ENCODE peak calls at places on chromosomes 2 and 18, in eight cellular contexts. O is CD8-positive, alpha-beta T cell; P is mesenchymal stem cell; N is choroid plexus epithelial cell; D is fibroblast of pulmonary artery; G is trophoblast cell; F is brain microvascular endothelial cell; E is foreskin fibroblast. H is an unnamed sample.

GRCh38 chr2:72013726-72014125 is 133.9 kb downstream of the CYP26B1 start:
- DNase-seq in O (peak), P (no peak), N (no peak), D (no peak), G (no peak), F (no peak), E (no peak), H (no peak)

GRCh38 chr2:159211447-159212396 is 74.8 kb downstream of the WDSUB1 start:
- DNase-seq in O (no peak), P (peak), N (peak), D (no peak), G (no peak), F (no peak), E (no peak), H (no peak)

GRCh38 chr2:20235655-20236302 is 10.8 kb upstream of the SDC1 start:
- DNase-seq in O (no peak), P (no peak), N (no peak), D (no peak), G (peak), F (no peak), E (no peak), H (no peak)

GRCh38 chr2:148594216-148594615 is 50.3 kb upstream of the EPC2 start:
- DNase-seq in O (no peak), P (no peak), N (no peak), D (no peak), G (peak), F (no peak), E (no peak), H (no peak)

GRCh38 chr18:48488388-48488850 is 50.4 kb upstream of the CTIF start:
- DNase-seq in O (no peak), P (peak), N (peak), D (peak), G (peak), F (peak), E (peak), H (peak)

GRCh38 chr2:177604291-177605065 is 211.9 kb downstream of the AGPS start:
- DNase-seq in O (no peak), P (peak), N (peak), D (peak), G (no peak), F (peak), E (peak), H (peak)

GRCh38 chr2:150472122-150472899 is 15.2 kb downstream of the RND3 start:
- DNase-seq in O (no peak), P (peak), N (peak), D (peak), G (no peak), F (peak), E (peak), H (no peak)

GRCh38 chr18:6979954-6980353 is 137.6 kb downstream of the LAMA1 start:
- DNase-seq in O (no peak), P (no peak), N (no peak), D (no peak), G (peak), F (no peak), E (no peak), H (no peak)

GRCh38 chr2:54454922-54455583 is 1.1 kb upstream of the SPTBN1 start:
- DNase-seq in O (no peak), P (peak), N (no peak), D (no peak), G (peak), F (no peak), E (peak), H (no peak)

GRCh38 chr18:23194150-23194968 is 59.1 kb downstream of the CABLES1 start:
- DNase-seq in O (no peak), P (peak), N (peak), D (peak), G (no peak), F (peak), E (peak), H (no peak)
- H3K4me3 ChIP-seq in O (no peak), P (peak), N (no peak), D (no peak), G (no peak), F (no peak), E (no peak), H (no peak)

GRCh38 chr2:152334701-152335015 is 316 bp upstream of the FMNL2 start:
- DNase-seq in O (no peak), P (no peak), N (no peak), D (no peak), G (no peak), F (no peak), E (no peak), H (no peak)
- H3K4me3 ChIP-seq in O (peak), P (peak), N (peak), D (peak), G (no peak), F (peak), E (peak), H (peak)

GRCh38 chr2:238856713-238857567 is 9.1 kb downstream of the TWIST2 start:
- DNase-seq in O (no peak), P (no peak), N (no peak), D (no peak), G (no peak), F (no peak), E (peak), H (no peak)
- H3K4me3 ChIP-seq in O (no peak), P (peak), N (no peak), D (no peak), G (no peak), F (no peak), E (peak), H (no peak)

GRCh38 chr2:144237845-144238637 is 281.9 kb downstream of the ZEB2 start:
- DNase-seq in O (no peak), P (no peak), N (peak), D (peak), G (no peak), F (no peak), E (no peak), H (no peak)
- H3K4me3 ChIP-seq in O (no peak), P (no peak), N (no peak), D (no peak), G (no peak), F (no peak), E (no peak), H (no peak)

DNA sequence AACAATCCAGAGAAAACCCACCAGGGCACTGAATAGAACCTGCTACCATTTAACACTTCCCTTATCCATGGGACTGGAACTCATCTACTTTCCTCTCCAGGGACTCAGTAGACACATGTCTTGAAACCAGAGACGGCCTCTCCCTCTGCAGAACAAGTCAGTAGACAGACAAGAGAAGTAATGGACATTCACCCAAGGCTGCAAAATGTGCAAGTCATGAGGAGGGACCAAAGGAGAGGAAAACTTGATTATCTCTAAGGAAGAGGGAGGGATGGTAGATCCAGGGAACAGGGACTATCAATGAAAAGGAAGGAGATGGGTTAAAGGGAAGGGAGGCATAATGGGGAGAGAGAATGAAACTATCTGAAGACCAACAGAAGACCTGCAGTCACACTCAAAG is 5.3 kb upstream of the TTC39C start:
- DNase-seq in O (no peak), P (no peak), N (no peak), D (no peak), G (no peak), F (no peak), E (no peak), H (no peak)
- H3K4me3 ChIP-seq in O (no peak), P (no peak), N (no peak), D (no peak), G (no peak), F (no peak), E (no peak), H (no peak)

GRCh38 chr2:16141641-16141921 is 201.2 kb downstream of the MYCN start:
- DNase-seq in O (no peak), P (no peak), N (no peak), D (no peak), G (no peak), F (no peak), E (no peak), H (no peak)
- H3K4me3 ChIP-seq in O (no peak), P (no peak), N (no peak), D (no peak), G (no peak), F (no peak), E (no peak), H (no peak)

DNA sequence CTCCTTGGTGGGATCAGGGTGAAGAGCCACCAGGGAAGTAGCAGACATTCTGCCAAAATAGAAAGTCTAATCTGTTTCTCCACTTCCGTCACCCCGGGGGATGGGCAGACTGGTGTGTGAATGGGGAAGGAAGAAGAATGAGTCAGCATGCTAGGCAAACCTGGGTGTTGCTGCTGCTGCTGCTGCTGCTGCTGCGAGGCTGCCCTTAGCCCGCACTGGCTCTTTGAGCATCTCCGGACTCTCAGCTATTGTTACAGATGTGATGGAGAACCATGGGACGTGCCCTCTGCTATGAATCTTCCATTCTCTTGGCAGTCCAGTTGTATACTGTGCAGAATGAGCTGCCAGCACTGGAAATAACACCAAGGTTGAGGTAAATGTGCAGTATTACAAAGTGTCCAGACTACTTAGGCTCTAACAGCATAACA is 158.6 kb downstream of the SETBP1 start:
- DNase-seq in O (peak), P (peak), N (peak), D (peak), G (peak), F (peak), E (peak), H (no peak)
- H3K4me3 ChIP-seq in O (no peak), P (no peak), N (no peak), D (no peak), G (no peak), F (no peak), E (no peak), H (no peak)

GRCh38 chr2:17306706-17307105 is 211.5 kb downstream of the RAD51AP2 start:
- DNase-seq in O (no peak), P (peak), N (peak), D (no peak), G (no peak), F (peak), E (peak), H (no peak)

GRCh38 chr2:17306219-17306618 is 212.0 kb downstream of the RAD51AP2 start:
- DNase-seq in O (no peak), P (no peak), N (no peak), D (no peak), G (no peak), F (no peak), E (no peak), H (no peak)

GRCh38 chr2:17303054-17303453 is 215.2 kb downstream of the RAD51AP2 start:
- DNase-seq in O (no peak), P (peak), N (peak), D (peak), G (peak), F (peak), E (peak), H (no peak)

GRCh38 chr2:17301437-17301836 is 216.8 kb downstream of the RAD51AP2 start:
- DNase-seq in O (no peak), P (no peak), N (no peak), D (no peak), G (no peak), F (no peak), E (no peak), H (no peak)

GRCh38 chr2:17303496-17303895 is 214.7 kb downstream of the RAD51AP2 start:
- DNase-seq in O (no peak), P (peak), N (peak), D (no peak), G (no peak), F (peak), E (peak), H (no peak)
- H3K4me3 ChIP-seq in O (no peak), P (no peak), N (no peak), D (no peak), G (no peak), F (no peak), E (no peak), H (no peak)

GRCh38 chr2:41720702-41721344 is 327.0 kb upstream of the PKDCC start:
- DNase-seq in O (no peak), P (peak), N (peak), D (peak), G (no peak), F (peak), E (peak), H (no peak)

GRCh38 chr2:41717883-41718282 is 329.9 kb upstream of the PKDCC start:
- DNase-seq in O (no peak), P (no peak), N (no peak), D (no peak), G (no peak), F (no peak), E (no peak), H (no peak)

GRCh38 chr2:41718703-41719102 is 329.1 kb upstream of the PKDCC start:
- DNase-seq in O (no peak), P (no peak), N (no peak), D (no peak), G (no peak), F (no peak), E (no peak), H (no peak)

GRCh38 chr2:41719756-41720155 is 328.1 kb upstream of the PKDCC start:
- DNase-seq in O (no peak), P (no peak), N (no peak), D (no peak), G (no peak), F (no peak), E (no peak), H (no peak)

GRCh38 chr2:41720298-41720697 is 327.5 kb upstream of the PKDCC start:
- DNase-seq in O (no peak), P (no peak), N (peak), D (no peak), G (no peak), F (no peak), E (no peak), H (no peak)
- H3K4me3 ChIP-seq in O (no peak), P (peak), N (no peak), D (no peak), G (no peak), F (no peak), E (no peak), H (no peak)